ENCODE peak calls at places on chromosome 6, in five cellular contexts. U, H, K, W and O are unnamed samples.

GRCh38 chr6:51322505-51322904 is 503.8 kb downstream of the TFAP2B start:
- DNase-seq in H (no peak), U (no peak), W (no peak), K (no peak), O (no peak)

GRCh38 chr6:30612213-30612612 is 4.8 kb downstream of the PPP1R10 start:
- DNase-seq in W (no peak), H (no peak), U (no peak), K (no peak), O (no peak)

GRCh38 chr6:124877468-124877867 is 84.8 kb upstream of the RNF217 start:
- DNase-seq in K (no peak), U (no peak), H (no peak), W (no peak), O (no peak)

GRCh38 chr6:97765480-97765879 is 482.5 kb upstream of the MMS22L start:
- DNase-seq in K (no peak), W (no peak), U (no peak), H (no peak), O (peak)

GRCh38 chr6:108966855-108967755 is 118.9 kb downstream of the ARMC2 start:
- DNase-seq in U (no peak), H (no peak), W (no peak), K (no peak), O (peak)

GRCh38 chr6:129860901-129861665 is at the start of gene TMEM244:
- DNase-seq in W (no peak), H (no peak), U (no peak), K (no peak), O (no peak)

GRCh38 chr6:73079611-73079955 is 145.7 kb downstream of the KHDC1L start:
- DNase-seq in H (peak), U (no peak), W (no peak), K (no peak), O (no peak)

GRCh38 chr6:119566546-119567263 is 217.1 kb upstream of the MAN1A1 start:
- DNase-seq in U (no peak), K (no peak), H (no peak), W (no peak), O (no peak)

GRCh38 chr6:75368151-75368779 is 83.7 kb upstream of the TMEM30A start:
- DNase-seq in K (no peak), W (peak), H (peak), U (peak), O (no peak)

GRCh38 chr6:100904316-100904715 is 23.2 kb upstream of the ASCC3 start:
- DNase-seq in K (no peak), W (no peak), H (no peak), U (no peak), O (no peak)

GRCh38 chr6:63525186-63525878 is 46.9 kb upstream of the LOC128125822 start:
- DNase-seq in H (no peak), U (no peak), K (no peak), W (no peak), O (no peak)

GRCh38 chr6:41581381-41581991 is 35.3 kb downstream of the FOXP4 start:
- DNase-seq in W (no peak), K (no peak), U (no peak), H (peak), O (peak)

GRCh38 chr6:37230104-37230503 is 27.5 kb upstream of the TBC1D22B start:
- DNase-seq in K (no peak), U (no peak), W (no peak), H (no peak), O (no peak)

GRCh38 chr6:46029602-46030001 is 13.9 kb upstream of the CLIC5 start:
- DNase-seq in K (no peak), W (no peak), H (no peak), U (no peak), O (no peak)

GRCh38 chr6:69791065-69791471 is 5.7 kb downstream of the LMBRD1 start:
- DNase-seq in K (no peak), H (peak), U (no peak), W (peak), O (peak)

GRCh38 chr6:45462190-45463134 is 84.7 kb upstream of the SUPT3H start:
- DNase-seq in H (no peak), W (no peak), U (no peak), K (no peak), O (no peak)

GRCh38 chr6:1109134-1109533 is 202.8 kb upstream of the FOXQ1 start:
- DNase-seq in U (no peak), W (no peak), K (no peak), H (no peak), O (no peak)

GRCh38 chr6:69100772-69101171 is 465.7 kb downstream of the ADGRB3 start:
- DNase-seq in K (no peak), W (no peak), H (no peak), U (no peak), O (no peak)

GRCh38 chr6:138631566-138631965 is 132.3 kb upstream of the NHSL1 start:
- DNase-seq in W (no peak), K (no peak), H (no peak), U (no peak), O (no peak)

GRCh38 chr6:106975699-106976032 is 1.1 kb upstream of the CD24 start:
- DNase-seq in U (peak), H (peak), K (no peak), W (no peak), O (no peak)

GRCh38 chr6:39421383-39422225 is 99.1 kb upstream of the KCNK16 start:
- DNase-seq in H (no peak), K (no peak), W (no peak), U (no peak), O (no peak)

GRCh38 chr6:166354965-166355364 is 12.6 kb upstream of the SFT2D1 start:
- DNase-seq in K (no peak), W (no peak), H (no peak), U (no peak), O (no peak)